ENCODE peak calls at places on chromosomes 16 and 17, in four cellular contexts. K is kidney epithelial cell, V is heart right ventricle, E is IMR-90. I is an unnamed sample. For H3K27me3, the result is how much of the 10 kb centered on the place peaks cover.

GRCh38 chr16:47477680-47478079 is 16.5 kb downstream of the PHKB start:
- DNase-seq in K (no peak), V (no peak), E (peak), I (no peak)

GRCh38 chr17:72466199-72466598 is 345.4 kb downstream of the SOX9 start:
- DNase-seq in K (peak), V (no peak), E (peak), I (peak)

GRCh38 chr16:75576384-75576811 is 10.2 kb downstream of the GABARAPL2 start:
- DNase-seq in K (no peak), V (no peak), E (no peak), I (no peak)

GRCh38 chr16:68450741-68451140 is 2.4 kb upstream of the SMPD3 start:
- DNase-seq in K (no peak), V (no peak), E (no peak), I (no peak)

GRCh38 chr17:39737331-39737760 is 392 bp upstream of the GRB7 start:
- DNase-seq in K (no peak), V (no peak), E (no peak), I (no peak)

GRCh38 chr16:72876221-72876620 is 171.7 kb downstream of the ZFHX3 start:
- DNase-seq in K (peak), V (peak), E (peak), I (peak)

GRCh38 chr17:79305376-79305775 is 230.8 kb downstream of the ENGASE start:
- DNase-seq in K (no peak), V (no peak), E (no peak), I (no peak)

GRCh38 chr16:54602666-54603065 is 316.1 kb upstream of the IRX3 start:
- DNase-seq in K (no peak), V (no peak), E (no peak), I (no peak)

GRCh38 chr17:40022961-40023541 is 7.8 kb downstream of the CSF3 start:
- DNase-seq in K (no peak), V (no peak), E (no peak), I (no peak)

GRCh38 chr17:14359251-14359939 is 58.5 kb downstream of the HS3ST3B1 start:
- DNase-seq in K (no peak), V (peak), E (no peak), I (peak)

GRCh38 chr16:67530013-67530939 is 1.6 kb downstream of the RIPOR1 start:
- DNase-seq in K (peak), V (peak), E (peak), I (peak)

GRCh38 chr16:80682435-80683070 is 121.8 kb downstream of the CDYL2 start:
- DNase-seq in K (no peak), V (no peak), E (peak), I (no peak)

GRCh38 chr17:63274156-63274555 is 171.9 kb downstream of the CYB561 start:
- DNase-seq in K (no peak), V (peak), E (peak), I (no peak)

GRCh38 chr16:8806272-8806983 is 8.8 kb downstream of the PMM2 start:
- DNase-seq in K (no peak), V (no peak), E (no peak), I (no peak)

GRCh38 chr17:42101513-42102292 is 3.4 kb upstream of the ZNF385C start:
- DNase-seq in K (no peak), V (peak), E (peak), I (no peak)

GRCh38 chr17:27666831-27667560 is 36.0 kb downstream of the LGALS9 start:
- DNase-seq in K (no peak), V (no peak), E (no peak), I (no peak)

GRCh38 chr17:45733781-45734180 is 50.3 kb upstream of the CRHR1 start:
- DNase-seq in K (no peak), V (no peak), E (no peak), I (no peak)

GRCh38 chr16:10937068-10937859 is 5.0 kb downstream of the DEXI start:
- DNase-seq in K (no peak), V (no peak), E (no peak), I (no peak)

GRCh38 chr16:15961060-15961511 is 11.7 kb downstream of the ABCC1 start:
- DNase-seq in K (no peak), V (no peak), E (peak), I (peak)

GRCh38 chr17:50817142-50817751 is 18.1 kb upstream of the WFIKKN2 start:
- DNase-seq in K (no peak), V (peak), E (no peak), I (peak)

GRCh38 chr17:35807371-35808144 is 1.7 kb upstream of the TAF15 start:
- DNase-seq in K (no peak), V (no peak), E (peak), I (no peak)

GRCh38 chr16:85974428-85975375 is 75.7 kb downstream of the IRF8 start:
- DNase-seq in K (no peak), V (no peak), E (no peak), I (no peak)

GRCh38 chr16:66167564-66168291 is 198.8 kb upstream of the CDH5 start:
- DNase-seq in K (no peak), V (no peak), E (peak), I (no peak)

GRCh38 chr17:72795941-72796340 is 296.5 kb downstream of the SLC39A11 start:
- DNase-seq in K (no peak), V (no peak), E (no peak), I (no peak)

GRCh38 chr17:17496189-17497064 is at the start of gene RASD1:
- DNase-seq in K (no peak), V (peak), E (peak), I (peak)

GRCh38 chr16:81261049-81261648 is 22.7 kb downstream of the BCO1 start:
- DNase-seq in K (no peak), V (no peak), E (no peak), I (no peak)

GRCh38 chr16:11066231-11066870 is 122.0 kb downstream of the CLEC16A start:
- DNase-seq in K (no peak), V (no peak), E (no peak), I (no peak)

GRCh38 chr17:19372439-19372838 is 5.9 kb upstream of the MAPK7 start:
- DNase-seq in K (no peak), V (no peak), E (no peak), I (no peak)

GRCh38 chr16:4696172-4696904 is 3.0 kb downstream of the NUDT16L1 start:
- DNase-seq in K (no peak), V (no peak), E (no peak), I (no peak)

GRCh38 chr16:69848635-69849545 is 86.8 kb downstream of the WWP2 start:
- DNase-seq in K (peak), V (peak), E (peak), I (no peak)

GRCh38 chr16:67844441-67844840 is 2.3 kb upstream of the NUTF2 start:
- DNase-seq in K (no peak), V (no peak), E (peak), I (no peak)

GRCh38 chr17:33986088-33986487 is 269.0 kb upstream of the CCL2 start:
- DNase-seq in K (no peak), V (no peak), E (no peak), I (no peak)

GRCh38 chr17:17609121-17609520 is 17.6 kb upstream of the PEMT start:
- DNase-seq in K (no peak), V (no peak), E (no peak), I (no peak)

GRCh38 chr16:56943761-56944375 is 11.9 kb downstream of the HERPUD1 start:
- DNase-seq in K (no peak), V (no peak), E (no peak), I (no peak)

GRCh38 chr17:2929881-2930533 is 133.4 kb downstream of the OR1D5 start:
- DNase-seq in K (no peak), V (peak), E (peak), I (no peak)

GRCh38 chr16:11125936-11126335 is 130.1 kb downstream of the SOCS1 start:
- DNase-seq in K (no peak), V (no peak), E (no peak), I (no peak)

GRCh38 chr16:503150-504071 is 24.1 kb upstream of the CAPN15 start:
- DNase-seq in K (no peak), V (no peak), E (no peak), I (no peak)
- H3K4me3 ChIP-seq in K (no peak), V (no peak), E (no peak), I (no peak)

GRCh38 chr16:3131755-3132377 is 3.0 kb upstream of the ZNF213 start:
- DNase-seq in K (no peak), V (no peak), E (peak), I (no peak)
- TF ChIP-seq CTCF in K (peak), V (peak), E (peak), I (peak)

DNA sequence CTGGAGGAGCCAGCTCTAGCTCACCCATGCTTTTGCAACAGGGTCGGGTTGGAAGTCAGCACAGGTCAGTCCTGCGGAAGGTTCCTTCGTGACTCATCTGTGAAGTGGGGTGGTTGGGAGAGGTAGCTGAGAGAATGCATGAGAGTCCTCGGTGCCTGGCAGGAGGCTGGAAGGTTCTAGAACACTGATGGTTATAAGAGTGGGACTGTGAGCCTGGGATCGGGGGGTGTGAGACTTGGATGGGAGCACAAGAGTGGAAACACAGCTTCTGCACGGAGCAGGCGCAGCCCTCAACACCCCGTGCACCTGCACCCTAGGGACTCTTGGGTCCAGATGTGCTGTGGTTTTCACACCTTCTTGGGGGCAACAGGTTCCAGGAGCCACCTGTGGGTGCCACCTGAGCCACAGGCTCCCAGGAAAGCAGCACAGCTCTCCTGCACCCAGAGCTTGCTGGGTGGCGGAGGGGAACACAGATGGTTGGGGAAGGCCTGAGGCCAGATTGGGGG is 48.9 kb downstream of the IL21R start:
- DNase-seq in K (no peak), V (no peak), E (no peak), I (peak)
- H3K27me3 ChIP-seq in K (under half), V (under half), E (under half), I (under half)

GRCh38 chr16:89172901-89173628 is 1.5 kb downstream of the CDH15 start:
- DNase-seq in K (no peak), V (no peak), E (no peak), I (no peak)
- H3K4me3 ChIP-seq in K (no peak), V (no peak), E (no peak), I (no peak)

GRCh38 chr17:46817151-46817900 is 1.2 kb downstream of the WNT3 start:
- DNase-seq in K (no peak), V (no peak), E (no peak), I (no peak)
- TF ChIP-seq CTCF in K (no peak), V (no peak), E (no peak), I (no peak)

DNA sequence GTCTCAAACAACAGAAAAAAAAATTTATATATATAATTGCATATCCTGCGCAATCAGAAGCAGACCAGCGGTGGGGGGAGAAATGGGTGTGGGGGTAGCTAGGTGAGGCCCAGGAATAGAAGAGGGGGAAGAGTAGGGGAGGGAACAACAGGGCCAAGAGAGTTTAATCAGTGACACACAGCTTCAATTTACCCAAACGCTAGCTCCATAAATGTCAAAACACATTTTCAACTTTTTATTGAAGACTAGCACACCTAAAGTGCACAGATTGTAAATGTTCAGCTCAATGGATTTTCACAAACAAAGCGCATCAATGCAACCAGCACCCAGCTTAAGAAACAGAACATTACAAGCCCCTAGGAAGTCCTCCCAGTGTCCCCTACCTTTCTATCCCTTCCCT is 24.8 kb upstream of the NAGS start:
- DNase-seq in K (no peak), V (no peak), E (no peak), I (no peak)
- H3K27me3 ChIP-seq in K (under half), V (under half), E (half or more), I (under half)

GRCh38 chr17:31561469-31562412 is 170.3 kb downstream of the RAB11FIP4 start:
- DNase-seq in K (no peak), V (no peak), E (peak), I (no peak)
- H3K4me3 ChIP-seq in K (peak), V (no peak), E (peak), I (no peak)

GRCh38 chr16:50741225-50741807 is 570 bp upstream of the CYLD start:
- DNase-seq in K (no peak), V (peak), E (no peak), I (no peak)
- TF ChIP-seq CTCF in K (no peak), V (no peak), E (no peak), I (no peak)

I was measured in GM06990.